ENCODE peak calls at places on chromosome 14, in eight cellular contexts. One of them, this sample, is unnamed.

GRCh38 chr14:74610866-74611671 is 968 bp downstream of the LTBP2 start:
- DNase-seq in right atrium auricular region: no peak
- DNase-seq in psoas muscle: no peak
- DNase-seq in tibial nerve: no peak
- DNase-seq in CD8-positive, alpha-beta T cell: no peak
- DNase-seq in naive thymus-derived CD4-positive, alpha-beta T cell: no peak
- DNase-seq in ascending aorta: no peak
- DNase-seq in A673: peak; percentile 54
- DNase-seq in this sample: peak; percentile 47

GRCh38 chr14:103868242-103868897 is 21.0 kb upstream of the PPP1R13B start:
- DNase-seq in CD8-positive, alpha-beta T cell: no peak
- DNase-seq in right atrium auricular region: no peak
- DNase-seq in naive thymus-derived CD4-positive, alpha-beta T cell: no peak
- DNase-seq in A673: no peak
- DNase-seq in ascending aorta: no peak
- DNase-seq in psoas muscle: no peak
- DNase-seq in tibial nerve: no peak
- DNase-seq in this sample: no peak

GRCh38 chr14:34052658-34053014 is 101.8 kb upstream of the EGLN3 start:
- DNase-seq in right atrium auricular region: no peak
- DNase-seq in CD8-positive, alpha-beta T cell: no peak
- DNase-seq in psoas muscle: no peak
- DNase-seq in A673: no peak
- DNase-seq in tibial nerve: no peak
- DNase-seq in naive thymus-derived CD4-positive, alpha-beta T cell: no peak
- DNase-seq in ascending aorta: no peak
- DNase-seq in this sample: no peak

GRCh38 chr14:89365071-89365801 is 51.8 kb downstream of the FOXN3 start:
- DNase-seq in ascending aorta: no peak
- DNase-seq in A673: peak; percentile 82
- DNase-seq in psoas muscle: no peak
- DNase-seq in right atrium auricular region: peak; percentile 62
- DNase-seq in tibial nerve: no peak
- DNase-seq in naive thymus-derived CD4-positive, alpha-beta T cell: peak; percentile 68
- DNase-seq in CD8-positive, alpha-beta T cell: peak; percentile 33
- DNase-seq in this sample: no peak

GRCh38 chr14:90132821-90133570 is 71.2 kb downstream of the KCNK13 start:
- DNase-seq in psoas muscle: no peak
- DNase-seq in tibial nerve: no peak
- DNase-seq in ascending aorta: no peak
- DNase-seq in naive thymus-derived CD4-positive, alpha-beta T cell: no peak
- DNase-seq in A673: no peak
- DNase-seq in right atrium auricular region: no peak
- DNase-seq in CD8-positive, alpha-beta T cell: no peak
- DNase-seq in this sample: no peak

GRCh38 chr14:101600336-101600890 is 39.1 kb downstream of the DIO3 start:
- DNase-seq in tibial nerve: no peak
- DNase-seq in ascending aorta: no peak
- DNase-seq in psoas muscle: peak; percentile 30
- DNase-seq in CD8-positive, alpha-beta T cell: no peak
- DNase-seq in naive thymus-derived CD4-positive, alpha-beta T cell: no peak
- DNase-seq in A673: no peak
- DNase-seq in right atrium auricular region: peak; percentile 28
- DNase-seq in this sample: no peak

GRCh38 chr14:87847216-87847615 is 145.8 kb downstream of the GALC start:
- DNase-seq in right atrium auricular region: no peak
- DNase-seq in CD8-positive, alpha-beta T cell: no peak
- DNase-seq in ascending aorta: no peak
- DNase-seq in A673: no peak
- DNase-seq in tibial nerve: no peak
- DNase-seq in psoas muscle: no peak
- DNase-seq in naive thymus-derived CD4-positive, alpha-beta T cell: no peak
- DNase-seq in this sample: no peak

GRCh38 chr14:54106802-54107377 is 150.3 kb upstream of the BMP4 start:
- DNase-seq in psoas muscle: no peak
- DNase-seq in ascending aorta: peak; percentile 72
- DNase-seq in tibial nerve: no peak
- DNase-seq in right atrium auricular region: no peak
- DNase-seq in naive thymus-derived CD4-positive, alpha-beta T cell: no peak
- DNase-seq in CD8-positive, alpha-beta T cell: no peak
- DNase-seq in A673: peak; percentile 17
- DNase-seq in this sample: no peak

GRCh38 chr14:68232643-68233055 is 413.1 kb downstream of the RAD51B start:
- DNase-seq in psoas muscle: no peak
- DNase-seq in ascending aorta: peak; percentile 84
- DNase-seq in naive thymus-derived CD4-positive, alpha-beta T cell: no peak
- DNase-seq in A673: peak; percentile 60
- DNase-seq in CD8-positive, alpha-beta T cell: no peak
- DNase-seq in right atrium auricular region: peak; percentile 77
- DNase-seq in tibial nerve: no peak
- DNase-seq in this sample: peak; percentile 75

GRCh38 chr14:68233385-68233784 is 413.8 kb downstream of the RAD51B start:
- DNase-seq in tibial nerve: no peak
- DNase-seq in CD8-positive, alpha-beta T cell: no peak
- DNase-seq in A673: no peak
- DNase-seq in psoas muscle: no peak
- DNase-seq in naive thymus-derived CD4-positive, alpha-beta T cell: no peak
- DNase-seq in ascending aorta: no peak
- DNase-seq in right atrium auricular region: no peak
- DNase-seq in this sample: no peak

GRCh38 chr14:68231832-68232642 is 412.5 kb downstream of the RAD51B start:
- DNase-seq in A673: no peak
- DNase-seq in naive thymus-derived CD4-positive, alpha-beta T cell: no peak
- DNase-seq in CD8-positive, alpha-beta T cell: no peak
- DNase-seq in psoas muscle: no peak
- DNase-seq in ascending aorta: no peak
- DNase-seq in right atrium auricular region: no peak
- DNase-seq in tibial nerve: no peak
- DNase-seq in this sample: no peak

GRCh38 chr14:68229423-68229831 is 409.8 kb downstream of the RAD51B start:
- DNase-seq in tibial nerve: no peak
- DNase-seq in CD8-positive, alpha-beta T cell: no peak
- DNase-seq in ascending aorta: no peak
- DNase-seq in A673: no peak
- DNase-seq in psoas muscle: no peak
- DNase-seq in right atrium auricular region: no peak
- DNase-seq in naive thymus-derived CD4-positive, alpha-beta T cell: no peak
- DNase-seq in this sample: no peak

GRCh38 chr14:68230941-68231717 is 411.6 kb downstream of the RAD51B start:
- DNase-seq in A673: no peak
- DNase-seq in psoas muscle: no peak
- DNase-seq in ascending aorta: no peak
- DNase-seq in CD8-positive, alpha-beta T cell: no peak
- DNase-seq in naive thymus-derived CD4-positive, alpha-beta T cell: no peak
- DNase-seq in tibial nerve: no peak
- DNase-seq in right atrium auricular region: no peak
- DNase-seq in this sample: no peak
- H3K27ac ChIP-seq in A673: no peak overlapping the region
- H3K27ac ChIP-seq in psoas muscle: peak overlapping the region; percentile 90
- H3K27ac ChIP-seq in ascending aorta: peak overlapping the region; percentile 66
- H3K27ac ChIP-seq in CD8-positive, alpha-beta T cell: no peak overlapping the region
- H3K27ac ChIP-seq in naive thymus-derived CD4-positive, alpha-beta T cell: no peak overlapping the region
- H3K27ac ChIP-seq in tibial nerve: peak overlapping the region; percentile 82
- H3K27ac ChIP-seq in right atrium auricular region: no peak overlapping the region
- H3K27ac ChIP-seq in this sample: peak overlapping the region; percentile 74

GRCh38 chr14:62056789-62057188 is 294.6 kb downstream of the SNAPC1 start:
- DNase-seq in psoas muscle: no peak
- DNase-seq in naive thymus-derived CD4-positive, alpha-beta T cell: no peak
- DNase-seq in tibial nerve: no peak
- DNase-seq in ascending aorta: no peak
- DNase-seq in A673: no peak
- DNase-seq in CD8-positive, alpha-beta T cell: no peak
- DNase-seq in right atrium auricular region: no peak
- DNase-seq in this sample: no peak

GRCh38 chr14:62066304-62066703 is 304.1 kb downstream of the SNAPC1 start:
- DNase-seq in ascending aorta: no peak
- DNase-seq in CD8-positive, alpha-beta T cell: no peak
- DNase-seq in psoas muscle: no peak
- DNase-seq in tibial nerve: no peak
- DNase-seq in right atrium auricular region: no peak
- DNase-seq in A673: no peak
- DNase-seq in naive thymus-derived CD4-positive, alpha-beta T cell: no peak
- DNase-seq in this sample: no peak

GRCh38 chr14:62064741-62065323 is 302.6 kb downstream of the SNAPC1 start:
- DNase-seq in naive thymus-derived CD4-positive, alpha-beta T cell: no peak
- DNase-seq in right atrium auricular region: no peak
- DNase-seq in psoas muscle: no peak
- DNase-seq in tibial nerve: no peak
- DNase-seq in ascending aorta: no peak
- DNase-seq in CD8-positive, alpha-beta T cell: no peak
- DNase-seq in A673: no peak
- DNase-seq in this sample: no peak

DNA sequence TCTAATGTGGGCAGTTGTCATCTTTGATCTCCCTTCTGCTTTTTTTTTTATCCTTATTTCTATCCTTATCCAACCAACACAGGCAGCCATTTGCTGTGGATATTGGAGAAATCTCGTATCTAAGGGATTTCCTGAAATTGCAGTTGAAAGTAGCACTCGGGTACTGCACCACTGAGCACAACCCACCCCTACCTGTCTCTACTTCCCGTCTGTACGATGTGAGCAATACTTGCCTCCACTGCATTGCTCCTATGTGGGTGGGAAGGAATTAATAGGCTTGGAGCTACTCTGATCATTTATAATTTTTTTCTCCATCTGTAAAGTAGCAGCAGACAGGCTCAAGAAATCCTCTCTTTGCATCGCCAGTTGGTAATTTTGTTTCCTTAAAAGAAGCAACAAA is 300.4 kb downstream of the SNAPC1 start:
- DNase-seq in tibial nerve: no peak
- DNase-seq in naive thymus-derived CD4-positive, alpha-beta T cell: no peak
- DNase-seq in CD8-positive, alpha-beta T cell: no peak
- DNase-seq in A673: no peak
- DNase-seq in right atrium auricular region: no peak
- DNase-seq in psoas muscle: no peak
- DNase-seq in ascending aorta: no peak
- DNase-seq in this sample: no peak
- H3K4me1 ChIP-seq in tibial nerve: no peaks in the 10 kb centered on the region
- H3K4me1 ChIP-seq in naive thymus-derived CD4-positive, alpha-beta T cell: no peaks in the 10 kb centered on the region
- H3K4me1 ChIP-seq in CD8-positive, alpha-beta T cell: no peaks in the 10 kb centered on the region
- H3K4me1 ChIP-seq in A673: no peaks in the 10 kb centered on the region
- H3K4me1 ChIP-seq in right atrium auricular region: no peaks in the 10 kb centered on the region
- H3K4me1 ChIP-seq in psoas muscle: no peaks in the 10 kb centered on the region
- H3K4me1 ChIP-seq in ascending aorta: no peaks in the 10 kb centered on the region
- H3K4me1 ChIP-seq in this sample: no peaks in the 10 kb centered on the region

DNA sequence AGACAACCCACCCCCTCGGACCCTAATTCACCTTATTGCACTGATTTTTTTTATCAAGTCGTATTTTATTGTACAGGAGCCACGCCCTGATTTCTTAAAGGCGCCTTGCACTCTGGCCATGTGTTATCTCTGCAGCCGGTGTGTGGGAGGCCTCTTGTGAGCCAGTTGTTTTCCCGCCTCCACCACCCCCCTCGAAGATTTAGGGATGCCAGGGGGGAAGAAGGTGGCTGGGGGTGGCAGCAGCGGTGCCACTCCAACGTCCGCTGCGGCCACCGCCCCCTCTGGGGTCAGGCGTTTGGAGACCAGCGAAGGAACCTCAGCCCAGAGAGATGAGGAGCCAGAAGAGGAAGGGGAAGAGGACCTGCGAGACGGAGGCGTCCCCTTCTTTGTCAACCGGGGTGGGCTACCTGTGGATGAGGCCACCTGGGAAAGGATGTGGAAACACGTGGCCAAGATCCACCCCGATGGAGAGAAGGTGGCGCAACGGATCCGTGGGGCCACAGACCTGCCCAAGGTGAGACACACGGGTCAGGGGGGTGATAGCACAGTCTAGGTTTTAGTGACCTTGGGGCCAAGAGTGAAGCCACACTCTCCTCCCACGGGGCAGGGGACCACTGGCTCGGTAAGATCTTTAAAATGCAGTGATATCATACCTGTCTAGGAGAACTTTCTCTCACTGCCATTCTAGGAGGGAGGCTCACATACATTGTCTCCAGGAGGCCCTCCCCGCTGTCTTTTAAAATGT is 1.5 kb downstream of the VASH1 start:
- DNase-seq in naive thymus-derived CD4-positive, alpha-beta T cell: no peak
- DNase-seq in tibial nerve: no peak
- DNase-seq in A673: no peak
- DNase-seq in psoas muscle: no peak
- DNase-seq in CD8-positive, alpha-beta T cell: no peak
- DNase-seq in right atrium auricular region: peak; percentile 64
- DNase-seq in ascending aorta: no peak
- DNase-seq in this sample: peak; percentile 65
- H3K27me3 ChIP-seq in naive thymus-derived CD4-positive, alpha-beta T cell: peaks cover 5% of the 10 kb centered on the region
- H3K27me3 ChIP-seq in tibial nerve: no peaks in the 10 kb centered on the region
- H3K27me3 ChIP-seq in A673: no peaks in the 10 kb centered on the region
- H3K27me3 ChIP-seq in psoas muscle: no peaks in the 10 kb centered on the region
- H3K27me3 ChIP-seq in CD8-positive, alpha-beta T cell: no peaks in the 10 kb centered on the region
- H3K27me3 ChIP-seq in right atrium auricular region: no peaks in the 10 kb centered on the region
- H3K27me3 ChIP-seq in ascending aorta: no peaks in the 10 kb centered on the region
- H3K27me3 ChIP-seq in this sample: no peaks in the 10 kb centered on the region

GRCh38 chr14:93010118-93010475 is 87.1 kb downstream of the CHGA start:
- DNase-seq in tibial nerve: no peak
- DNase-seq in CD8-positive, alpha-beta T cell: no peak
- DNase-seq in psoas muscle: no peak
- DNase-seq in naive thymus-derived CD4-positive, alpha-beta T cell: no peak
- DNase-seq in right atrium auricular region: no peak
- DNase-seq in A673: no peak
- DNase-seq in ascending aorta: no peak
- DNase-seq in this sample: no peak

GRCh38 chr14:93007225-93007997 is 84.5 kb downstream of the CHGA start:
- DNase-seq in CD8-positive, alpha-beta T cell: no peak
- DNase-seq in tibial nerve: no peak
- DNase-seq in naive thymus-derived CD4-positive, alpha-beta T cell: no peak
- DNase-seq in psoas muscle: peak; percentile 66
- DNase-seq in right atrium auricular region: peak; percentile 83
- DNase-seq in A673: no peak
- DNase-seq in ascending aorta: peak; percentile 83
- DNase-seq in this sample: peak; percentile 49

GRCh38 chr14:93010543-93011541 is 87.9 kb downstream of the CHGA start:
- DNase-seq in naive thymus-derived CD4-positive, alpha-beta T cell: no peak
- DNase-seq in right atrium auricular region: peak; percentile 73
- DNase-seq in psoas muscle: no peak
- DNase-seq in ascending aorta: no peak
- DNase-seq in A673: no peak
- DNase-seq in tibial nerve: no peak
- DNase-seq in CD8-positive, alpha-beta T cell: no peak
- DNase-seq in this sample: no peak

GRCh38 chr14:93008381-93008780 is 85.4 kb downstream of the CHGA start:
- DNase-seq in CD8-positive, alpha-beta T cell: no peak
- DNase-seq in A673: no peak
- DNase-seq in right atrium auricular region: no peak
- DNase-seq in ascending aorta: no peak
- DNase-seq in psoas muscle: peak; percentile 58
- DNase-seq in naive thymus-derived CD4-positive, alpha-beta T cell: no peak
- DNase-seq in tibial nerve: no peak
- DNase-seq in this sample: no peak

DNA sequence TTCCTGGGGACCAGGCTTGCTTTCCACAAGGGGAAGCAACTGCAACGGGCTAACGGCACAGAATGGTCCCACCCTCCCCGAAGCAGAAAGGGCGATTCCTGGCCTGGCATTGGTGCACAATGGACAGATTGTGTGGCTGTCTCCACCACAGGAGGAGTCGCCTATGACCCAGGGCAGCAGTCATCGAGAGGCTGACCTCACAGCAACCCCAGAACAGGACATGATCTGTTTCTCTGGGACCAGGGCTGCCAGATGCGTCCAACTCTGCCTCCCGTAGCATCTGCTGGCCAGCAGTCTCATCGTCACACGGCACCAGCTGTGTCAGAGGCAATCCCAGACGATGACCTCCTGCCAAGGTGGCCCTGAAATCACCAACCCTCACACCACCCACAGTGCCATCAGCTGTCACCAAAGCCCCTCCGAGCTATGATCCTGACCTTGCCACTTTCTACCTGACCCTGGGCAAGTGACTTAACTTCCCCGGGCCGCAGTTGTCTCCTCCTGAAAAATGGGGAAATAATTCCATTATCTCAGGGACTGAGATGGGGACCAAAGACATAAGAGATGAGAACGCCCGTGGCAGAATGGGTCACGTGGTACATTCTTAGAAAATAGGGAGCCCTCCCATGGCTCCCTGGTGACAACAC is 86.6 kb downstream of the CHGA start:
- DNase-seq in psoas muscle: peak; percentile 82
- DNase-seq in naive thymus-derived CD4-positive, alpha-beta T cell: no peak
- DNase-seq in right atrium auricular region: peak; percentile 74
- DNase-seq in A673: no peak
- DNase-seq in CD8-positive, alpha-beta T cell: no peak
- DNase-seq in ascending aorta: no peak
- DNase-seq in tibial nerve: peak; percentile 64
- DNase-seq in this sample: peak; percentile 27
- H3K27ac ChIP-seq in psoas muscle: no peak overlapping the region
- H3K27ac ChIP-seq in naive thymus-derived CD4-positive, alpha-beta T cell: no peak overlapping the region
- H3K27ac ChIP-seq in right atrium auricular region: peak overlapping the region; percentile 82
- H3K27ac ChIP-seq in A673: no peak overlapping the region
- H3K27ac ChIP-seq in CD8-positive, alpha-beta T cell: no peak overlapping the region
- H3K27ac ChIP-seq in ascending aorta: no peak overlapping the region
- H3K27ac ChIP-seq in tibial nerve: peak overlapping the region; percentile 92
- H3K27ac ChIP-seq in this sample: no peak overlapping the region

This sample was measured in tibial artery.